ENCODE peak calls at places on chromosomes 3 and 15, in four cellular contexts. Q is WTC11, R is K562, L is HepG2. F is an unnamed sample.

GRCh38 chr3:143252931-143253330 is 133.4 kb downstream of the CHST2 start:
- DNase-seq in L (no peak), R (no peak), Q (no peak), F (no peak)

GRCh38 chr15:61916104-61916503 is 144.1 kb downstream of the VPS13C start:
- DNase-seq in L (no peak), Q (no peak), R (no peak), F (no peak)

GRCh38 chr15:67148196-67148701 is 82.8 kb downstream of the SMAD3 start:
- DNase-seq in Q (no peak), L (peak), R (no peak), F (no peak)

GRCh38 chr15:37819191-37819590 is 115.2 kb upstream of the TMCO5A start:
- DNase-seq in R (no peak), Q (no peak), L (no peak), F (no peak)

GRCh38 chr3:124168271-124168670 is 176.3 kb upstream of the ROPN1 start:
- DNase-seq in R (no peak), L (no peak), Q (no peak), F (no peak)

GRCh38 chr3:29605845-29606244 is 325.0 kb downstream of the RBMS3 start:
- DNase-seq in Q (no peak), R (no peak), L (no peak), F (no peak)

GRCh38 chr3:80187981-80188380 is 420.2 kb upstream of the ROBO1 start:
- DNase-seq in R (no peak), Q (no peak), L (no peak), F (no peak)

GRCh38 chr3:111252795-111253194 is 181.2 kb downstream of the NECTIN3 start:
- DNase-seq in R (no peak), Q (no peak), L (no peak), F (no peak)

GRCh38 chr15:80822666-80823065 is 43.5 kb downstream of the CEMIP start:
- DNase-seq in R (no peak), Q (no peak), L (no peak), F (no peak)

GRCh38 chr3:32603064-32603463 is 32.4 kb upstream of the DYNC1LI1 start:
- DNase-seq in L (no peak), Q (no peak), R (no peak), F (no peak)
- TF ChIP-seq HMGXB4 in L (no peak), Q (no peak), R (no peak), F (no peak)

DNA sequence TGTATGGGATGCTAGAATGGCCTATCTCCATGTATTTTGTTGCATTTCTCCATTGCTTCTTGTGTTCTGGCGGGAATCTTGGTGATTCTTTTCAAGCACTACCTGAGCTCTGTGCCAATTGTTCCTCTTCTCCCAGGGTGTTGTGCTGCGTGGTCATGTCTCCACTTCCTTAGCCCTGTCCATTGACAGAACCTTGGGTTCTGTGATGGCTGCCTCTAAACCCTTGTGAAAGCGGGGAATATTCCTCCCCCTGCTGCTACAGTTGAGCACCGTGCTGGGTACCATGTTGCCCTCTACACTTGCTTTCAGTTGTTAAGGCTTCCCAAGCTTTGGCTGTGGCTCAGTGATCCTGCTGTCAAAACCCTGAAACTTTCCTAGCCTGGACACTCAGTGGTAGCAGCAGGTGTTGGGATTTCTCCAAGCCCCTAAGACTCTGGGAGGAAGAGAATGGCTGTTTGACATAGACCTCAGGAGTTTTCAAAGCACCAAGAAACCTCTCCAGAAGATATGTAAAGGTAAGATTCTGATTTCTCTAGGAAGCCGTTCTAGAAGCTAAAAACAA is 69.5 kb downstream of the MBNL1 start:
- DNase-seq in R (no peak), Q (no peak), L (no peak), F (no peak)
- TF ChIP-seq HMGXB4 in R (no peak), Q (no peak), L (no peak), F (no peak)

GRCh38 chr3:97795951-97796350 is 25.9 kb upstream of the CRYBG3 start:
- DNase-seq in R (no peak), Q (no peak), L (no peak), F (no peak)

GRCh38 chr3:97793415-97794019 is 28.3 kb upstream of the CRYBG3 start:
- DNase-seq in R (peak), Q (no peak), L (peak), F (peak)
- TF ChIP-seq HMGXB4 in R (no peak), Q (no peak), L (no peak), F (no peak)

DNA sequence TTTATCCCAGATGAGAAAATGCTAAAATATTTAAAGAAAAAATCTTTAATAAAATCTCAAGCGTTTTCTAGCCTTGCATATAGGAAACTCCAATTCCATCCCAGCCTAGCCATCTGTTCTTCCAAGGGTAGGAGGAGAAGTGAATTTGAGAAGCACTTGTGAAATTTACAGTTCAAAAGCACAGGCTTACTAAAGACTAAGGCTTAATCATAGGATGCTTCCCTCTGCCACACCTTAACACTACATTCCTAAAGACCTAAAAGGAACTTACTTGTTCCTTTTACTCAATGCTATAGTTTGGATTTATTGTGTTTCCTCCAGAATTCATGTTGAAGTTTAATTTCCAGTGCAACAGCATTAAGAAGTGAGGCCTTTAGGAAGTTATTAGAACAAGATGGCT is 764.8 kb upstream of the CADM2 start:
- DNase-seq in L (no peak), R (no peak), Q (no peak), F (no peak)
- TF ChIP-seq HMGXB4 in L (no peak), R (no peak), Q (no peak), F (no peak)

GRCh38 chr3:129690406-129690805 is 83.9 kb upstream of the PLXND1 start:
- DNase-seq in L (peak), R (peak), Q (no peak), F (peak)

GRCh38 chr3:129689036-129689435 is 82.6 kb upstream of the PLXND1 start:
- DNase-seq in L (no peak), Q (no peak), R (no peak), F (no peak)

GRCh38 chr3:129686941-129687340 is 80.5 kb upstream of the PLXND1 start:
- DNase-seq in L (peak), R (peak), Q (no peak), F (no peak)

GRCh38 chr3:129687586-129688125 is 81.2 kb upstream of the PLXND1 start:
- DNase-seq in L (no peak), Q (no peak), R (no peak), F (no peak)

DNA sequence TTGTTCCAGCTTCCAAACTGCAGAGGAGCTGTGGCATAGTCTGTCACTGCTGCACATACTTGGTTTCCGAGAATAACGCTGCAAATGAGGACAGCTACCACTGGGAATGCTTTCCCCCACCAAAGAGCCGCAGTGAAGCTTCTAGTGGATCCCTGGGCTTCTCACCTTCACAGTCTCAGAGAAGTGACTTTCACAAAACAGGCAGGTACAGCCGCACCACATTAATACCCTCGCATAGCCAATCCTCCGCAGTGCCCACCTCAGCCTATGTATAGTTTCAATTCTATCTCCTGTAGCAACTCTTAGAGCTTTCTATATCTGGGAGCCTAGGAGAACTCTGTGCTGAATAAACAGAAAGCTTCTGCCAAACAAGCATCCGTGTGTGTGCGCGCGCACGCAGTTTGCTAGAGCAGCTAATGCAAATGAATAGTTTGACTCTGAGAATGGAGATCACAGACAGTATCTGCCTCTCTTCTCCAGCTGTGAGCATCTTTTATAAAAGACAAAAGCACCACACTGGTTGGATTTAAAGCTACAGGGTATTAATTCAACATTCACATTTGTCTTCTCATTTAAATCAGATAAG is 81.9 kb upstream of the PLXND1 start:
- DNase-seq in Q (peak), R (no peak), L (peak), F (peak)
- TF ChIP-seq HMGXB4 in Q (no peak), R (no peak), L (no peak), F (no peak)

GRCh38 chr3:71247221-71247947 is 336.1 kb downstream of the FOXP1 start:
- DNase-seq in L (peak), Q (peak), R (peak), F (peak)
- TF ChIP-seq HMGXB4 in L (no peak), Q (no peak), R (no peak), F (no peak)

GRCh38 chr3:81300324-81300927 is 461.0 kb downstream of the GBE1 start:
- DNase-seq in L (peak), R (no peak), Q (no peak), F (no peak)

GRCh38 chr3:81299486-81299885 is 462.0 kb downstream of the GBE1 start:
- DNase-seq in L (no peak), R (no peak), Q (no peak), F (no peak)

GRCh38 chr3:81301230-81301629 is 460.2 kb downstream of the GBE1 start:
- DNase-seq in L (no peak), R (no peak), Q (no peak), F (no peak)

GRCh38 chr3:81303326-81303725 is 458.1 kb downstream of the GBE1 start:
- DNase-seq in L (no peak), Q (no peak), R (no peak), F (no peak)

GRCh38 chr3:81302045-81302444 is 459.4 kb downstream of the GBE1 start:
- DNase-seq in R (peak), Q (peak), L (peak), F (peak)
- TF ChIP-seq HMGXB4 in R (no peak), Q (no peak), L (no peak), F (no peak)

F was measured in A549.